ENCODE peak calls at places on chromosome 5, in eight cellular contexts. T is transverse colon, C is progenitor cell of endocrine pancreas, V is tibial artery, Q is foreskin fibroblast, L is spleen, E is brain microvascular endothelial cell, I is GM12865. X is an unnamed sample.

GRCh38 chr5:168165977-168166376 is 125.5 kb upstream of the WWC1 start:
- DNase-seq in E (no peak), V (no peak), Q (no peak), T (no peak), L (no peak), I (no peak), C (no peak), X (no peak)

GRCh38 chr5:91158011-91158410 is 225.1 kb downstream of the ARRDC3 start:
- DNase-seq in Q (no peak), T (no peak), I (no peak), V (no peak), L (no peak), E (no peak), C (no peak), X (no peak)

GRCh38 chr5:73564018-73564417 is 1.4 kb downstream of the ANKRA2 start:
- DNase-seq in I (no peak), E (no peak), L (no peak), C (no peak), Q (peak), V (no peak), T (no peak), X (no peak)

GRCh38 chr5:128455861-128456361 is 82.1 kb downstream of the FBN2 start:
- DNase-seq in L (no peak), I (no peak), V (no peak), Q (no peak), C (no peak), T (no peak), E (no peak), X (peak)

GRCh38 chr5:142320851-142321560 is 3.8 kb downstream of the SPRY4 start:
- DNase-seq in E (no peak), T (no peak), V (no peak), C (no peak), Q (peak), L (no peak), I (no peak), X (peak)

GRCh38 chr5:9545301-9545958 is 445 bp downstream of the SEMA5A start:
- DNase-seq in I (no peak), L (peak), V (no peak), T (peak), C (peak), E (no peak), Q (peak), X (peak)

GRCh38 chr5:2751592-2752021 is at the start of gene IRX2:
- DNase-seq in E (no peak), L (no peak), V (no peak), Q (peak), I (no peak), T (peak), C (peak), X (peak)

GRCh38 chr5:61933787-61934626 is 372.0 kb upstream of the KIF2A start:
- DNase-seq in T (peak), Q (peak), V (no peak), C (peak), L (no peak), I (peak), E (peak), X (peak)

GRCh38 chr5:163586431-163587033 is 81.1 kb downstream of the MAT2B start:
- DNase-seq in Q (no peak), V (no peak), E (no peak), T (no peak), I (no peak), L (no peak), C (no peak), X (no peak)

GRCh38 chr5:115549154-115549553 is 4.6 kb upstream of the FEM1C start:
- DNase-seq in E (no peak), Q (peak), L (no peak), I (peak), T (no peak), V (no peak), C (no peak), X (no peak)

DNA sequence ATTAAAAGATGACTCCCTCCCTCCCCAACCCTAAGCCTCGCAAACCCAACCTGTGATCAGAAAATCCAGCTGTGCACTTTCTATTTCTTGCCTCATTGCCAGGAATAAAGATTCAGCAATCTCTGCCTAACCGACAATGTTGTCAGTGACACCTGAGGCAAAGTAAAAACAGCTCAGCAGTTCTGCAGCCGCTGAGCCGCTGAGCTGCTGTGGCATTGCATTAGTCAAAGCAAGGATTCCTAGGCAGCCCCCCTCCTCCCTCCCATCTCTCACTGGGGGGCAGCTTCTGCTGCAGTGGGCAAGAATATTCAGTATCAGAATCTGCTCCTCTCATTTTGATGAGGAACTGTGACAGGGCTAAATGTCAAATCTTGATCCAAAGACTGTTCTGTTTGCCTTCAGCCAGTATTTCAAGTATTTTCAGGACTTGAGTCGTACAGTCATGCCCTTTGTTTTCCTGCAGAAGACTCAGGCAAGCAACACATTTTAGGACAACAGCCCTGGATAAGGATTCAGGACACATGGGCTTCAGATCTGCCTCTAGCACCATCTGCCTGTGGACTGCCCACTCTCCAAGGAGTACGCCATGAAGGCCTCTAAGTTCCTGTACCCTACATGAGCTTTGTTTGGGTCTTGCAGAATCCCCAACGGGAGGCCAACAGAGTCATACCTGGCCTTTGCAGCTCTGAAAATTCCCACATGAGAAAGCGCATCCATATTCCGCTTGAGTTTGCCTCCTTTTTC is 41.1 kb upstream of the DAP start:
- DNase-seq in I (no peak), L (no peak), T (no peak), C (no peak), E (no peak), Q (peak), V (no peak), X (no peak)
- TF ChIP-seq CTCF in I (no peak), L (no peak), T (no peak), C (no peak), E (peak), Q (no peak), V (peak), X (no peak)

GRCh38 chr5:71780597-71780996 is 61.5 kb downstream of the CARTPT start:
- DNase-seq in I (no peak), Q (no peak), L (no peak), C (no peak), T (no peak), V (no peak), E (no peak), X (no peak)

GRCh38 chr5:71783891-71784290 is 64.8 kb downstream of the CARTPT start:
- DNase-seq in E (no peak), I (no peak), C (no peak), V (no peak), T (no peak), Q (peak), L (no peak), X (no peak)

GRCh38 chr5:71782771-71783770 is 64.0 kb downstream of the CARTPT start:
- DNase-seq in C (peak), L (peak), Q (peak), E (peak), V (peak), I (peak), T (peak), X (peak)

GRCh38 chr5:71782393-71782770 is 63.3 kb downstream of the CARTPT start:
- DNase-seq in I (peak), V (no peak), T (no peak), Q (no peak), E (no peak), L (no peak), C (no peak), X (no peak)

GRCh38 chr5:71778678-71779276 is 59.7 kb downstream of the CARTPT start:
- DNase-seq in C (no peak), I (peak), V (no peak), E (peak), Q (peak), L (no peak), T (no peak), X (peak)
- TF ChIP-seq CTCF in C (peak), I (peak), V (peak), E (peak), Q (no peak), L (no peak), T (no peak), X (peak)

DNA sequence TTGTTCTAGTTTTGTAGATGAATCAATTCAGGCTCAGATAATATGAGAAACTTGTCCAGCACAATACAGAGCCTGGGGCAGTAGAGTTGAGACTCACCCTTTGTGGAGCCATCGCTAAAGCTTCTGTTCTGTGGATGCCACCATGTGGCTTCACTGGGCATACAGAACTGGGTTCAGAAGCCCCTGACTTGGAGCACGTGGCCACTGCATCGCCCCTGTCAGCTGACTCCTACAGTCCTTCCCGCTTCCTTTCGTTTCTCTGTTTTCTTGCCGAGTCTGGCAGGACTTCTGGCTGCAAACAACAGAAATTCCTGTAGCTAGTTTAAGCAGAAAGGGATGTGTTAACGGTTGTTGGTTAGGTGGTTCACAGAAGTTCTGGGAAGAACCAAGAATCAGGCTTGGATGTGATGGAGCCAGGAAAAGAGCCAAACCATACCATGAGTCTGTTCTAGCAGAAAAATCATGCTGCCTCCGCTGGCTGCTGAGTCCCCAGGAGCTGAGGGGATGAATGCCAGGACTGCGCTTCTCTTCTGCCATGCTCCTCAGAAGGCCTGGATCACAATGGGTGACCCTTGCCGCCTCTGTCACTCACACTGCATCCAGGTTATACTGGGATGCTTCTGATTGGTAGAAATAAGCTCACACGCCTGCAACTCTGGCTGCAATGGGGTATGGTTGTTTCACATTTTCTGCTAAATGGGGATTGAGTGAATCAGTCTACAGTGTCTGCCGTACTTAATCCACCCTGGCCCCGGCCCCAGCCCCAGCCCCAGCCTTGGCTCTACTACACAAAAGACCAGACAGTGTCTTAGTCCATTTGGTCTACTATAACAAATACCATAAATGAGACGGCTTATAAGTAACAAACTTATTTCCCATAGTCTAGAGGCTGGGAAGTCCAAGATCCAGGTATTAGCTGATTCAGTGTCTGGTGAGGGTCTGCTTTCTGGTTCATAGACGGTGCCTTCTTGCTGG is 262.5 kb downstream of the GOLPH3 start:
- DNase-seq in V (no peak), Q (no peak), I (no peak), E (no peak), C (no peak), L (no peak), T (no peak), X (no peak)
- TF ChIP-seq CTCF in V (no peak), Q (no peak), I (no peak), E (no peak), C (no peak), L (no peak), T (no peak), X (no peak)

GRCh38 chr5:23742701-23743100 is 235.3 kb downstream of the PRDM9 start:
- DNase-seq in T (no peak), C (no peak), I (no peak), L (no peak), V (no peak), Q (no peak), E (no peak), X (no peak)
- TF ChIP-seq CTCF in T (no peak), C (no peak), I (no peak), L (no peak), V (no peak), Q (no peak), E (no peak), X (no peak)

DNA sequence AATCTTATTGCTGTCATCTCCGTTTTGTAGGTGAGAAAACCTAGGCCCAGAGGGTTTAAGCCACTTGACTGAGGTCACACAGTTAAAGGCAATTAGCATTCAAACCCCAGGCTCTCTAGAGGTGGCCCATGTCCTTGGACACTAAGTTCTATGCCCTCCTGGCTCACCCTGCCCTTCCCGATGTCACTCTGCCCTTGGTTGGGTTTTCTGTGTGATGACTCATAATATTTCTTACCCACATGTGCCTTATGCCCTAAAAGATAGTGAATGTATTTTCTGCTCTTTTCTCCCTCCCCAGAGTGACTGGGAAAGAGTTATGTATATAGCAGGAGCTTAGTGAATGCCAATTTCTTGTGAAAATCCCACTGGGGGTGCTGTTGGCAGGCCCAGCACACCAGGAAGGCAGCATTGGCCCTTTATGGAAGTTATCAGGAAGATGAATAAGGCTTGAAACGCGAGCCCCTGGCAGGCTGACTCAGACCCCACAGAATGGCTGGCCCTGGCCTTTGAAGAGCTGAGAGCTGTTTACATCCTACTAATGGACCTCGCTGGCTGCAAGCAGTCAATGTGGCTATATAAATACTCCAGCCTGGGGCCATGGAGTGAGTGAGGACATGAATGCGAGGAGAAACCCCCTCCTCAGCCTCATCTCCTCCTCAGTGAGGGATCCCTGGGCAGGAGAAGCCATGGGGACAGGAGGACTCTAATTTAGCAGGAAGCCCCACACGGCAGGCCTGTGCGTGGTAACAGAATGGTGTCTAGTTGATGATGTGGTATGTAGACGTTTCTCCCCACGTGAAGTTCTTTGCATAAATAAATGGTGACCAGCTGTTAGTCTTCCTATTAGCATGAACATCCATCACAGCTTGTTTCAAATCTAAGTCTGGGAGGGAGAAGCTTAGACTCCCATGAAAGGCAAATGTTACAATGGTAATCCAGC is 174.8 kb upstream of the PITX1 start:
- DNase-seq in I (no peak), Q (peak), E (peak), T (peak), L (peak), C (peak), V (peak), X (no peak)
- TF ChIP-seq CTCF in I (no peak), Q (peak), E (peak), T (no peak), L (no peak), C (no peak), V (no peak), X (no peak)

GRCh38 chr5:136064510-136064909 is 35.7 kb downstream of the TGFBI start:
- DNase-seq in C (no peak), T (no peak), L (no peak), Q (peak), I (no peak), V (no peak), E (no peak), X (no peak)
- TF ChIP-seq CTCF in C (no peak), T (no peak), L (no peak), Q (no peak), I (peak), V (no peak), E (peak), X (no peak)

DNA sequence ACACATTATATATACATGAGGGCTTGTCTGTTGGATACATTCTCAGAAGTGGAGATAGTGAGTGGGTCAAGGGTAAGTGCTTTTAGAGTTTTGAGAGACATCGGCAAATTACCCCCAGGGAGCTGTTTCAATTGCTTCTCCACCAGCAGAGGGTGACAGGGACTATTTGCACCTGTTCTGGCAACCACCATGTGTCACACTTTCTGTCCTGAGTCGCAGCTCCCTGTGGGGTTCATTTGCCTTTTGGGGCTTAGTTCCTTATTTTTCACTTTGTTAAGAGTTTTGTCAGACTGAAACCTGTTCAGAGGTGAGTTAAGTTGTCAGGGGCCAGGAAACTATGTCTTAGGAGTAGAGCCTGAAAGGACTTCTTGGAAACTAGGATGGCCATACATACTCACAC is 20.1 kb upstream of the SLC36A1 start:
- DNase-seq in Q (no peak), C (no peak), L (no peak), T (no peak), I (peak), V (no peak), E (no peak), X (no peak)
- TF ChIP-seq CTCF in Q (no peak), C (no peak), L (peak), T (no peak), I (peak), V (no peak), E (no peak), X (no peak)

GRCh38 chr5:983568-983967 is 25.0 kb upstream of the NKD2 start:
- DNase-seq in T (no peak), C (no peak), V (no peak), I (no peak), Q (no peak), E (no peak), L (no peak), X (no peak)

GRCh38 chr5:981466-981865 is 27.1 kb upstream of the NKD2 start:
- DNase-seq in V (peak), T (no peak), I (no peak), E (no peak), C (no peak), Q (no peak), L (no peak), X (no peak)

GRCh38 chr5:983238-983524 is 25.4 kb upstream of the NKD2 start:
- DNase-seq in L (no peak), I (no peak), Q (no peak), T (no peak), C (no peak), E (no peak), V (no peak), X (no peak)

GRCh38 chr5:980941-981340 is 27.7 kb upstream of the NKD2 start:
- DNase-seq in E (no peak), L (no peak), T (no peak), Q (peak), C (no peak), I (no peak), V (no peak), X (no peak)

DNA sequence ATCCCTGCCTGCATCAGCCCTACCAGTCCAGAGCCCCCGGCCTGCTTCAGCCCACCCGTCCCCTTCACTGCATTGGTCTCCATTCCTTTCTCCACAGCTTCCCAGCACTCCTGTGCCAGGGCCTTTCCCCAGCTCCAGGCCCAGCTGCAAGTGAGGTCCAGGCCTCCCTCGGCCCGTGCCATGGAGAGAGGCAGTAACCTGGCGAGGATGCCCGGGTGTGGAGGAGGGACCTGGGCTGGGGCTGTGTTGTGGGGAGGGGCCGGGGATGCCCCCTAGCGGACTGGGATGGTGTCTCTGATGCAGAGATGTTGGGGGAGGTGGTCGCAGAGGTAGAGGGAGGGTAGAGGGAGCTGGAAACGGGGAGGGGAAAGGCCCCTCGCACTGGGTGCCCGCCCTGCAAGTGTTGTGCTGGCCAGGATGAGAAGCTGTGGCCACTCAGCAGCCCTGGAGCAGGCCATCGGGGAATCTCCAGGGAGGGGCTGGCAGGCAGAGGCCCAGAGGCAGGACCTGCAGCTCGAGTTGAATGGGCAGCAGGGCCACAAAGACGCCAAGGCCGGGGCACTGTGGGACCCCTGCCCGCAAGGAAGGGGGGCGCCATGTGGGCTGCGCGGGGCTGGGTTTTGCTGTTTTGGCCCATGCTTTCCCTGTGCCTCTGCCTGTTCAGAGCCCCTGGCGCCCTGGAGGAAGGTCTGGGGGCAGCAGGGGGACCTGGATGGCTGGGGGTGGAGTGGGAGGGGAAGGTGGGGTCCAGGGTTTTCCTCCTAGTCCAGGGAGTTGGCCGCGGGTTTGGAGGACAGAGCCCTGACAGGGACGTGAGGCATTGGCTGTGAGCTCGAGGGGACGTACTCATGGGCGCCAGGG is 26.0 kb upstream of the NKD2 start:
- DNase-seq in C (no peak), T (no peak), V (peak), E (no peak), I (no peak), L (no peak), Q (no peak), X (peak)
- TF ChIP-seq CTCF in C (peak), T (no peak), V (no peak), E (peak), I (peak), L (no peak), Q (no peak), X (peak)